ENCODE peak calls at places on chromosome 5, in eight cellular contexts. O is ascending aorta, T is pancreas, C is endodermal cell, B is lung, F is mucosa of descending colon, L is left lung, N is upper lobe of left lung. Y is an unnamed sample.

GRCh38 chr5:120803282-120803681 is 339.2 kb downstream of the PRR16 start:
- DNase-seq in C (no peak), T (no peak), O (no peak), L (no peak), B (no peak), N (no peak), F (no peak), Y (peak)

GRCh38 chr5:181246276-181247050 is 2.8 kb upstream of the RACK1 start:
- DNase-seq in C (peak), L (peak), F (peak), O (peak), T (peak), N (peak), B (peak), Y (peak)

GRCh38 chr5:179259731-179260323 is 85.4 kb downstream of the ADAMTS2 start:
- DNase-seq in F (no peak), N (no peak), T (no peak), O (no peak), B (no peak), C (peak), L (peak), Y (no peak)

GRCh38 chr5:98349251-98349989 is 424.0 kb upstream of the RGMB start:
- DNase-seq in F (no peak), B (no peak), L (no peak), C (peak), O (no peak), N (no peak), T (no peak), Y (peak)

GRCh38 chr5:94431696-94432095 is 186.7 kb downstream of the KIAA0825 start:
- DNase-seq in L (no peak), O (no peak), N (no peak), C (no peak), B (no peak), T (no peak), F (no peak), Y (no peak)

GRCh38 chr5:35316611-35317307 is 86.5 kb upstream of the PRLR start:
- DNase-seq in T (no peak), L (no peak), F (no peak), N (no peak), O (no peak), B (no peak), C (no peak), Y (no peak)

GRCh38 chr5:75337366-75338021 is 474 bp downstream of the HMGCR start:
- DNase-seq in N (no peak), F (peak), B (peak), T (no peak), O (no peak), C (no peak), L (peak), Y (peak)

GRCh38 chr5:127296321-127296720 is 5.7 kb downstream of the MEGF10 start:
- DNase-seq in C (no peak), N (no peak), B (no peak), L (no peak), T (no peak), O (no peak), F (no peak), Y (peak)

GRCh38 chr5:126780165-126780827 is 3.4 kb downstream of the LMNB1 start:
- DNase-seq in B (no peak), C (peak), T (peak), L (no peak), F (peak), O (no peak), N (no peak), Y (peak)

GRCh38 chr5:56625577-56625976 is 189.8 kb upstream of the MAP3K1 start:
- DNase-seq in L (no peak), F (no peak), C (no peak), N (no peak), T (no peak), B (no peak), O (no peak), Y (peak)

DNA sequence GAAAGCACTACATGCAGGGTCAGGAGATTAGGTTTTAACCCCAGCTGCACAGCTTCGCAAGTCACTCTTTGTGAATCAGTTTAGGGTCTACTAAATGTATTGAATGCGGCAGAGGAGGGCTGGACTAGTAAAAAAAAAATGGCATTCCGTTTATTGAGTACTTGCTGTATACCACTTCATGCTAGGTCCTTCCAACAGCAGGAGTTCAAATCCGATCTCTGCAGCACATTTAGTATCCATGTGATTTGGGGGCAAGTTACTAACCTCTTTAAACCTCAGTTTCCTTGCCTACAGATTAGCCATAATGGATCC is 204.4 kb downstream of the SNCAIP start:
- DNase-seq in F (no peak), N (no peak), B (no peak), O (no peak), C (no peak), L (no peak), T (no peak), Y (no peak)
- TF ChIP-seq CTCF in F (no peak), N (no peak), B (no peak), O (no peak), C (no peak), L (no peak), T (no peak), Y (no peak)

GRCh38 chr5:151248651-151249050 is 4.3 kb upstream of the GM2A start:
- DNase-seq in T (no peak), N (no peak), O (no peak), B (no peak), L (no peak), F (no peak), C (no peak), Y (no peak)

GRCh38 chr5:151251621-151252020 is 1.4 kb upstream of the GM2A start:
- DNase-seq in F (no peak), O (no peak), T (no peak), L (no peak), N (no peak), C (no peak), B (no peak), Y (no peak)

GRCh38 chr5:151249280-151249679 is 3.7 kb upstream of the GM2A start:
- DNase-seq in N (no peak), O (no peak), F (no peak), C (no peak), L (no peak), B (no peak), T (no peak), Y (no peak)

GRCh38 chr5:151251001-151251551 is 1.9 kb upstream of the GM2A start:
- DNase-seq in B (no peak), N (no peak), T (no peak), C (no peak), F (no peak), L (no peak), O (no peak), Y (no peak)

GRCh38 chr5:151250346-151251000 is 2.5 kb upstream of the GM2A start:
- DNase-seq in N (no peak), L (no peak), T (no peak), F (no peak), C (peak), O (no peak), B (no peak), Y (no peak)
- H3K4me3 ChIP-seq in N (no peak), L (no peak), T (no peak), F (no peak), C (no peak), O (no peak), B (no peak), Y (no peak)

GRCh38 chr5:138654281-138654867 is 79.2 kb upstream of the HSPA9 start:
- DNase-seq in N (no peak), O (no peak), T (no peak), F (peak), L (peak), C (peak), B (no peak), Y (peak)

GRCh38 chr5:138651767-138652117 is 76.5 kb upstream of the HSPA9 start:
- DNase-seq in C (no peak), T (no peak), L (no peak), O (no peak), N (no peak), B (no peak), F (no peak), Y (no peak)

GRCh38 chr5:138650999-138651766 is 76.0 kb upstream of the HSPA9 start:
- DNase-seq in C (no peak), O (no peak), L (peak), B (no peak), F (no peak), N (no peak), T (no peak), Y (no peak)

GRCh38 chr5:138655530-138656245 is 80.5 kb upstream of the HSPA9 start:
- DNase-seq in T (peak), L (no peak), O (no peak), C (no peak), N (no peak), B (no peak), F (no peak), Y (no peak)

GRCh38 chr5:138653502-138653901 is 78.3 kb upstream of the HSPA9 start:
- DNase-seq in L (peak), T (no peak), O (no peak), C (peak), B (no peak), N (no peak), F (no peak), Y (peak)
- TF ChIP-seq CTCF in L (no peak), T (no peak), O (no peak), C (peak), B (no peak), N (no peak), F (no peak), Y (peak)

DNA sequence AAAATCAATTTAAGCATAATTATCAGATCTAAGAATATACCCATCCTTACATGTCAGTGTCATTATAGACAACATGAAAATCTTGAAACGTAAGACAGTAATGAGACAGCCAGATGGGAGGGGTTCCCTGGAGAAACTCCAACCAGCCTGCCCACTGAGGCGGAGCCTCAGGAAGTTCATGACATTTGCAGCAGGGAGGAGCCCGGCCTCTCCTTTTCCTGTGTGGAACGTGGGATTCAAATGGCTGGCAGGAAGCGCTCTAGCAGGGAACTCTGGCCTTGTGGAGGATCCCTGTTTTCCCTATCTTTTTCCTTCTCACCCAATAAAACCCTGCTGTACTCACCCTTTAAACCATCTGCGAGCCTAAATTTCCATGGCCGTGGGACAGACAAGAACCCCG is 176.6 kb upstream of the KCNN2 start:
- DNase-seq in B (no peak), F (no peak), N (no peak), L (peak), T (no peak), C (peak), O (no peak), Y (peak)
- H3K4me3 ChIP-seq in B (no peak), F (no peak), N (no peak), L (no peak), T (no peak), C (no peak), O (no peak), Y (no peak)

GRCh38 chr5:137461636-137462596 is 37.2 kb downstream of the SPOCK1 start:
- DNase-seq in L (no peak), T (no peak), C (peak), N (no peak), B (no peak), F (no peak), O (no peak), Y (no peak)
- TF ChIP-seq CTCF in L (no peak), T (no peak), C (peak), N (no peak), B (no peak), F (no peak), O (no peak), Y (no peak)

GRCh38 chr5:187617-188451 is 3.5 kb upstream of the LRRC14B start:
- DNase-seq in T (no peak), B (no peak), C (no peak), N (peak), O (no peak), F (no peak), L (peak), Y (no peak)
- H3K4me3 ChIP-seq in T (peak), B (no peak), C (no peak), N (no peak), O (peak), F (no peak), L (no peak), Y (no peak)

DNA sequence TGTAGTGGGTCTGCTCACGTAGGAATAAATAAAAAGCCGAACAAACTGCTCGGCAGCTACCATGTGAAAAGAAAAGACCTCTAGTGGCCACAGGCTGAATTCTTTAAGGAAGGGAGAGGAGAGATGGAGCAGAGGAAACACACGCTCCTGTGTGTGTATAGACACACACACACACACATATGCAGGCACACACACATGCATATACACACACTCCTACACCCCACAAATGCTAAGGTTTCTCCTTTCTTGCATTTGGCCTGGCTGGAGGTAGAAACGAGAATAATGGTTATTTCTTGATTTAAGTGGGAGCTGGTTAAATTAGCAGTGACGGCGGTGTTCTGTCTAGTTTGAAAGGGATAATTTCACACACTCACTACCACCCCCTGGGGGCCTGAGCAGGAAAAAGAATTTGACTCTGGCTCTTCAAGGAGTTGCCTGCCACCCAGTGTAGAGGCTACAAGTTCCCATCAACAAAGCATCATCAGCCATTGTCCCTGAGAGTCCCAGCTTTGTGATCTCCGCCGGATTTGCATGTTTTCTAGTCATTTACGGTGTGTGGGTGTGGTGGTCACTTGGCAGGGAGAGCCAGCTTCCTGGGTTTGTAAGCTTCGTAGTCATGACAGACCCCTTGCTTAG is at the start of gene INSYN2B:
- DNase-seq in B (peak), T (peak), C (peak), F (peak), L (no peak), N (no peak), O (no peak), Y (peak)
- TF ChIP-seq CTCF in B (peak), T (peak), C (peak), F (no peak), L (peak), N (peak), O (peak), Y (peak)